ENCODE peak calls at places on chromosomes 13 and 19, in ten cellular contexts. W is AG09309, G is dorsolateral prefrontal cortex, J is cardiac fibroblast, F is heart left ventricle, V is Peyer's patch, N is IMR-90, T is RWPE1, B is choroid plexus epithelial cell, H is GM10248. S is an unnamed sample.

GRCh38 chr19:6042776-6043726 is 65.1 kb upstream of the RANBP3 start:
- DNase-seq in G (no peak), F (no peak), W (no peak), N (no peak), T (no peak), J (no peak), B (no peak), H (no peak), V (peak; percentile 30), S (no peak)

GRCh38 chr19:54247106-54247930 is 4.7 kb upstream of the LILRA6 start:
- DNase-seq in N (no peak), B (no peak), G (no peak), H (no peak), F (no peak), W (no peak), J (no peak), V (peak; percentile 41), T (no peak), S (no peak)

GRCh38 chr19:48274938-48275337 is 5.1 kb downstream of the ZNF114 start:
- DNase-seq in B (no peak), W (no peak), V (peak; percentile 7), F (no peak), T (no peak), G (no peak), J (no peak), N (no peak), H (no peak), S (no peak)

GRCh38 chr19:50232600-50232999 is 29.2 kb downstream of the MYH14 start:
- DNase-seq in F (no peak), B (no peak), H (no peak), G (no peak), W (no peak), N (no peak), T (no peak), V (no peak), J (no peak), S (no peak)

GRCh38 chr19:33248104-33248503 is 22.5 kb upstream of the SLC7A10 start:
- DNase-seq in N (no peak), V (no peak), W (no peak), J (no peak), B (no peak), F (no peak), T (no peak), G (no peak), H (no peak), S (no peak)

GRCh38 chr13:90918551-90918950 is 428.9 kb upstream of the MIR17HG start:
- DNase-seq in B (peak; percentile 57), H (no peak), G (no peak), J (peak; percentile 3), F (no peak), V (no peak), N (peak; percentile 12), T (no peak), W (no peak), S (no peak)

GRCh38 chr19:13835791-13836723 is 40.8 kb downstream of the ZSWIM4 start:
- DNase-seq in N (no peak), W (no peak), F (peak; percentile 62), G (no peak), V (no peak), H (no peak), T (no peak), J (peak; percentile 34), B (no peak), S (no peak)

GRCh38 chr13:111304041-111304544 is 16.3 kb upstream of the TEX29 start:
- DNase-seq in T (no peak), B (no peak), N (no peak), F (no peak), H (peak; percentile 57), G (no peak), J (no peak), W (no peak), V (peak; percentile 54), S (no peak)

GRCh38 chr19:8515317-8515716 is 1.4 kb upstream of the ZNF414 start:
- DNase-seq in N (no peak), H (no peak), V (peak; percentile 53), F (no peak), T (no peak), B (peak; percentile 12), J (no peak), G (no peak), W (no peak), S (no peak)

GRCh38 chr19:7179917-7180306 is 110.4 kb downstream of the ZNF557 start:
- DNase-seq in B (no peak), G (no peak), T (no peak), J (peak; percentile 26), W (no peak), H (no peak), N (no peak), F (no peak), V (no peak), S (no peak)

GRCh38 chr19:7905298-7905697 is 1.6 kb downstream of the MAP2K7 start:
- DNase-seq in G (no peak), B (no peak), W (no peak), V (peak; percentile 45), J (no peak), F (no peak), T (no peak), H (no peak), N (no peak), S (no peak)

GRCh38 chr19:18865973-18866799 is 29.8 kb downstream of the CERS1 start:
- DNase-seq in T (peak; percentile 57), W (no peak), H (peak; percentile 92), F (peak; percentile 64), N (peak; percentile 36), B (peak; percentile 55), J (peak; percentile 67), G (peak; percentile 84), V (peak; percentile 78), S (peak; percentile 64)

GRCh38 chr13:44927953-44928352 is 61.3 kb downstream of the NUFIP1 start:
- DNase-seq in F (no peak), V (no peak), G (no peak), W (no peak), B (no peak), J (no peak), H (no peak), T (no peak), N (peak; percentile 45), S (no peak)

GRCh38 chr19:29939628-29940027 is 2.4 kb upstream of the URI1 start:
- DNase-seq in F (no peak), V (no peak), G (no peak), W (no peak), H (no peak), B (no peak), J (no peak), N (no peak), T (no peak), S (no peak)

GRCh38 chr13:105960326-105960725 is 575.1 kb downstream of the EFNB2 start:
- DNase-seq in J (no peak), T (no peak), W (no peak), F (no peak), H (no peak), B (no peak), V (no peak), G (no peak), N (no peak), S (no peak)

GRCh38 chr13:68358218-68358817 is 1128.2 kb upstream of the PCDH9 start:
- DNase-seq in B (no peak), V (no peak), F (no peak), G (no peak), T (no peak), H (no peak), J (no peak), W (no peak), N (no peak), S (no peak)

GRCh38 chr13:80840313-80840976 is 499.5 kb upstream of the SPRY2 start:
- DNase-seq in W (no peak), J (peak; percentile 97), G (no peak), F (no peak), H (no peak), B (peak; percentile 86), T (no peak), V (no peak), N (no peak), S (no peak)

GRCh38 chr19:46660008-46660517 is 919 bp downstream of the DACT3 start:
- DNase-seq in B (no peak), T (no peak), V (no peak), J (no peak), H (peak; percentile 28), W (no peak), G (peak; percentile 48), N (no peak), F (peak; percentile 54), S (no peak)

GRCh38 chr19:7459773-7460172 is 29.1 kb downstream of the PEX11G start:
- DNase-seq in N (no peak), G (no peak), F (no peak), T (no peak), V (no peak), W (no peak), B (no peak), J (no peak), H (no peak), S (no peak)

GRCh38 chr13:73809561-73809960 is 324.6 kb downstream of the KLF12 start:
- DNase-seq in F (no peak), G (no peak), H (no peak), W (no peak), T (peak; percentile 27), V (no peak), B (peak; percentile 74), N (peak; percentile 87), J (peak; percentile 48), S (no peak)

GRCh38 chr19:1511989-1512338 is 855 bp downstream of the ADAMTSL5 start:
- DNase-seq in B (no peak), F (no peak), G (no peak), N (no peak), W (no peak), H (no peak), J (no peak), T (no peak), V (no peak), S (no peak)
- TF ChIP-seq CTCF in B (no peak), F (no peak), G (no peak), N (no peak), W (no peak), H (no peak), J (no peak), T (no peak), V (no peak), S (no peak)

GRCh38 chr19:20077791-20078463 is at the start of gene ZNF90:
- DNase-seq in J (peak; percentile 99), N (peak; percentile 93), V (peak; percentile 97), W (peak; percentile 91), T (peak; percentile 75), B (peak; percentile 99), G (peak; percentile 91), H (peak; percentile 79), F (peak; percentile 93), S (peak; percentile 73)
- TF ChIP-seq CTCF in J (peak; percentile 4), N (peak; percentile 3), V (no peak), W (peak; percentile 14), T (no peak), B (peak; percentile 29), G (no peak), H (peak; percentile 11), F (peak; percentile 7), S (no peak)

GRCh38 chr13:43085545-43085944 is 62.2 kb downstream of the DNAJC15 start:
- DNase-seq in G (no peak), W (no peak), B (peak; percentile 68), V (no peak), N (peak; percentile 61), T (peak; percentile 20), J (peak; percentile 76), H (no peak), F (no peak), S (no peak)
- TF ChIP-seq CTCF in G (peak; percentile 73), W (peak; percentile 45), B (peak; percentile 55), V (peak; percentile 62), N (peak; percentile 63), T (peak; percentile 75), J (peak; percentile 37), H (peak; percentile 26), F (peak; percentile 70), S (no peak)

GRCh38 chr19:16605552-16605951 is 22.5 kb downstream of the MED26 start:
- DNase-seq in V (no peak), H (no peak), G (no peak), B (no peak), T (no peak), W (no peak), N (no peak), J (no peak), F (no peak), S (no peak)
- TF ChIP-seq CTCF in V (no peak), H (no peak), G (peak; percentile 14), B (peak; percentile 22), T (no peak), W (no peak), N (no peak), J (no peak), F (peak; percentile 43), S (no peak)